ENCODE peak calls at places on chromosomes 13 and 19, in nine cellular contexts. C is glutamatergic neuron, Q is kidney epithelial cell, L is IMR-90, F is Caco-2, S is progenitor cell of endocrine pancreas, A is left lung, J is H9, I is brain microvascular endothelial cell. T is an unnamed sample.

GRCh38 chr19:7483720-7484201 is 5.1 kb downstream of the PEX11G start:
- DNase-seq in C (no peak), Q (no peak), L (no peak), F (no peak), S (no peak), A (no peak), J (no peak), I (no peak), T (no peak)

GRCh38 chr19:45045671-45046353 is 7.0 kb downstream of the CLASRP start:
- DNase-seq in C (no peak), Q (no peak), L (no peak), F (peak), S (no peak), A (no peak), J (no peak), I (no peak), T (no peak)

GRCh38 chr19:40717880-40718773 is 1.2 kb downstream of the ITPKC start:
- DNase-seq in C (no peak), Q (no peak), L (peak), F (peak), S (no peak), A (no peak), J (peak), I (no peak), T (no peak)

GRCh38 chr13:26681036-26681435 is 79.5 kb downstream of the GPR12 start:
- DNase-seq in C (peak), Q (no peak), L (no peak), F (no peak), S (no peak), A (no peak), J (no peak), I (no peak), T (no peak)

GRCh38 chr13:111912991-111913781 is 153.8 kb upstream of the SOX1 start:
- DNase-seq in C (no peak), Q (no peak), L (no peak), F (no peak), S (peak), A (no peak), J (peak), I (no peak), T (no peak)

GRCh38 chr13:91078093-91078679 is 269.3 kb upstream of the MIR17HG start:
- DNase-seq in C (no peak), Q (no peak), L (no peak), F (no peak), S (no peak), A (no peak), J (no peak), I (no peak), T (no peak)

GRCh38 chr13:43107780-43108179 is 84.4 kb downstream of the DNAJC15 start:
- DNase-seq in C (no peak), Q (no peak), L (peak), F (no peak), S (no peak), A (no peak), J (no peak), I (no peak), T (no peak)

GRCh38 chr19:13102666-13103584 is at the start of gene LYL1:
- DNase-seq in C (peak), Q (no peak), L (no peak), F (peak), S (peak), A (peak), J (peak), I (no peak), T (peak)

GRCh38 chr13:60617863-60618733 is 221.1 kb downstream of the TDRD3 start:
- DNase-seq in C (no peak), Q (no peak), L (peak), F (no peak), S (no peak), A (no peak), J (peak), I (peak), T (no peak)

GRCh38 chr19:50551713-50552187 is 16.5 kb downstream of the LRRC4B start:
- DNase-seq in C (no peak), Q (no peak), L (no peak), F (no peak), S (no peak), A (no peak), J (no peak), I (no peak), T (no peak)

GRCh38 chr13:74452176-74452575 is 318.0 kb upstream of the KLF12 start:
- DNase-seq in C (no peak), Q (no peak), L (peak), F (no peak), S (no peak), A (no peak), J (no peak), I (peak), T (no peak)

GRCh38 chr19:56245062-56245740 is 27.3 kb upstream of the EDDM13 start:
- DNase-seq in C (no peak), Q (no peak), L (peak), F (no peak), S (no peak), A (no peak), J (no peak), I (no peak), T (no peak)

DNA sequence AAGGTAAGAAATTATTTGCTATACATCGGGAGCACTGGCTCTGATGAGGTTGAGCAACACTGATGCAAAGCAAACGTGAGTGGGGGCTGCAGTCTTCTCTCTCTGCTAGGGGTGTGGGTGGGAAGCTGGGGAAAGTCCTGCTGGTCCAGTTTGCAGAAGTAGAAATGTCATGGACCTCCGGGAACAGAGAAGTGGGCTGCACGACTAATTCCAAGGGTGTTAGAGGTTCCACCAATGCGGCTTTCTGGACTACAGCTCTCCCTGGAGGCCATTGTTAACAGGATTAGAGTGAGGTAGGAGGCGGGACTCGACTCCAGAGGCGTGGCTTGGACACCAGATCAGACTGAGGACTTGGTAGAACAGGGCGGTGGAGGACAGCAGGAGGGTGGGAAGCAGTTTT is 5.7 kb upstream of the FBXO27 start:
- DNase-seq in C (peak), Q (no peak), L (peak), F (peak), S (no peak), A (no peak), J (peak), I (peak), T (no peak)
- TF ChIP-seq CTCF in C (no peak), Q (peak), L (peak), F (no peak), S (peak), A (no peak), J (no peak), I (peak), T (no peak)

GRCh38 chr13:72651196-72651595 is 76.2 kb downstream of the MZT1 start:
- DNase-seq in C (no peak), Q (no peak), L (no peak), F (no peak), S (no peak), A (no peak), J (no peak), I (peak), T (no peak)
- TF ChIP-seq CTCF in C (peak), Q (peak), L (no peak), F (no peak), S (peak), A (no peak), J (peak), I (peak), T (no peak)

DNA sequence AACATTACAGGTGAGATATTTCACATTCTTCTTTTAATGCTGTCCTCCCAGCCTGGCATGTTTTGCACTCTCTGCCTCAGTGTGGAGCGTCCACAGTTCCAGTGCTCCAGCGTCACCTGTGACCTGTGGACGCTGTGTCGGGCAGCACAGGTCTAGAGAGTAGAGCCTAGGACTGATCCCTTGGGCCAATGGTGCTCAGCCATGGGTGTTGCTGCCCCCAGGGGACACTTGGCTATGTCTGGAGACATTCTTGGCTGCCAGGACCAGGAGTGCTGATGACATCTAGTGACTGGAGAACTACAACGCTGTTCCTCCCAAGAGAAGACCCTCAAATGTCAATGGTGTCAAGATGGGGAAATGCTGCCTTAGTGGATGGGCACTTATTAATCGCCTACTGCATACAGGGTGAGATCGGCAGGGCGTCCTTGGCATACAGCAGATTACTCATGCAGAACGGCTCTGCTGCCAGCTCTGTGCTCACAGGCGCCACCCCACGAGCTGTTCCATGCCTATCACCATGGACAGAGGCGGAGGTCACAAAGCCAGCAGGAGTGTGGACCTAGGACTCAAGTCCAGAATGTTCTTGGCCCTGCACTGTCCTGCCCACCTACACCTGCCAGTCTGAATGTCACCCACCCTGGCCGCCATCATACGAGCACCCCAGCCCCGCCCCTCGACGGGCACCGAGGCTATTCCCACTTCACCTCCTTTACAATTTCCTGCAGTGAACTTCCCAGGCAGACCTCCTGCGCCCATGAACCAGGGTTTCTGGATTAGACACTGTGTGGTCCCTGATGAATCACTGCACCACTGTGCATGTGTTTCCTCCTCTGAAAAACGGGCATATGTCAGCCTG is 13.9 kb upstream of the MADCAM1 start:
- DNase-seq in C (no peak), Q (no peak), L (no peak), F (no peak), S (no peak), A (no peak), J (no peak), I (no peak), T (no peak)
- TF ChIP-seq CTCF in C (no peak), Q (no peak), L (no peak), F (no peak), S (peak), A (no peak), J (peak), I (peak), T (no peak)

GRCh38 chr19:4206818-4207484 is 22.4 kb upstream of the EBI3 start:
- DNase-seq in C (no peak), Q (no peak), L (peak), F (no peak), S (no peak), A (no peak), J (no peak), I (no peak), T (no peak)
- TF ChIP-seq CTCF in C (no peak), Q (no peak), L (peak), F (no peak), S (no peak), A (no peak), J (peak), I (peak), T (no peak)

DNA sequence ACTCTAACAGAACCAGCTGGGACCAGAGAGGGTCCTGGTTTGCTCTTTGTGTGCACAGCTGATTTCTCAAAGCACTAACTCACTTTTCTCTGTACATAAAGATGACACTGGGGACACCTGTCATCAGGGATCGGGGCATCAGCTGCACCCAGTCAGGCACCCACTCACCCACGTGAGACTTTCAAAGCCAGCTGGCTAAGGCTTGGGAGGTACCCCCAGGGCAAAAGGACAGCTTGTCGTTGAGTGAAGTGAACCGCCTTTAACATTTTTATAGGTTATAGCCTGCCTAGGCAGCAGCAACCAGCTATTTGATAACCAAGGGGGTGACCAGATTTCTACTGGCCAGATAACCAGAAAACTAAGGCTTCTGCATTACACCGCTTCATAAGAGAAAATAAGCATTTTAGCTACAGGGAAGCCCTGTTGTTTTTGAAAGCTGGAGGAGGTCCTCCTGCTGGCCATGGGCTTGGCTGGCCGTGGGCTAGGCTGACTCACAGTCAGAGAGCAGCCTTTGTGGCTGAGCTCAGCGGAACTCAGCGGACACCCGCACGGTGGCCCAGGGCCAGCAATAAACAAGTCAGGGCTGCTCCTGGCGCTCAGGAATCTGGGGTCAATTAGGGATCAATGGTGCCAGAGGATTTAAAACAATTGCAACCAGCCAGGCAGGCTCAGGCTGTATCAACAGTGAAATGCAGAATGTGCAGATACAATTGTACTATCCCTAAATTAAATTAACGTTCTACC is 57.1 kb downstream of the ALOX5AP start:
- DNase-seq in C (peak), Q (peak), L (peak), F (peak), S (no peak), A (peak), J (peak), I (peak), T (no peak)
- TF ChIP-seq CTCF in C (no peak), Q (peak), L (peak), F (no peak), S (peak), A (no peak), J (no peak), I (peak), T (no peak)

GRCh38 chr19:522726-523125 is 8.8 kb upstream of the CDC34 start:
- DNase-seq in C (no peak), Q (no peak), L (no peak), F (no peak), S (no peak), A (no peak), J (no peak), I (no peak), T (no peak)

GRCh38 chr19:525857-526419 is 5.6 kb upstream of the CDC34 start:
- DNase-seq in C (no peak), Q (no peak), L (no peak), F (no peak), S (no peak), A (no peak), J (no peak), I (no peak), T (no peak)

GRCh38 chr19:530133-531008 is 1.2 kb upstream of the CDC34 start:
- DNase-seq in C (no peak), Q (no peak), L (no peak), F (no peak), S (no peak), A (no peak), J (no peak), I (no peak), T (no peak)

GRCh38 chr19:524062-524674 is 7.4 kb upstream of the CDC34 start:
- DNase-seq in C (peak), Q (no peak), L (peak), F (no peak), S (no peak), A (no peak), J (no peak), I (peak), T (no peak)

GRCh38 chr19:525029-525428 is 6.5 kb upstream of the CDC34 start:
- DNase-seq in C (no peak), Q (no peak), L (no peak), F (no peak), S (no peak), A (no peak), J (no peak), I (no peak), T (no peak)
- TF ChIP-seq CTCF in C (no peak), Q (no peak), L (no peak), F (no peak), S (no peak), A (no peak), J (no peak), I (no peak), T (no peak)

DNA sequence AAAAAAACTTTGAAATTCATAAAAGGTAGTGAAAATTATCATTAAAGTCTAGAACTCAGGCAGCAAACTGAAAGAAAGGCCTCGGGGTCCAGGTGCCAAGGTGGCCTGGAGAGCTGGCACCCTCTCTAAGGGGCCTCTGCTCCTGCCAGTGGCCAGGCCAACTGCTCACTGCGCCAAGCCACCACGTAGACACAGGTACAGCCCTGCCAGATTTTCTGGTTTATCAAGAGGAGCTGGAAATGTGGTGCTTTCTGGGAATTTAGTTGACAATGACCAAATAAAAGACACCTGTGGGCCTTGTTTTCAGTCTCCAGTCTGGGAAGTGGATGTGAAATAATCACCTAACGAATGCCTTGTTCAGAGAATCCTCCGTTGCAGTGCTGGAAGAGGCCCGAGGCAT is 22.8 kb downstream of the ZNF574 start:
- DNase-seq in C (no peak), Q (no peak), L (no peak), F (no peak), S (no peak), A (no peak), J (no peak), I (no peak), T (no peak)
- TF ChIP-seq CTCF in C (no peak), Q (no peak), L (no peak), F (no peak), S (no peak), A (no peak), J (no peak), I (no peak), T (no peak)

GRCh38 chr19:18306209-18306902 is 16.5 kb downstream of the LSM4 start:
- DNase-seq in C (no peak), Q (no peak), L (no peak), F (no peak), S (no peak), A (no peak), J (no peak), I (no peak), T (no peak)

GRCh38 chr19:18304496-18305312 is 18.2 kb downstream of the LSM4 start:
- DNase-seq in C (peak), Q (no peak), L (peak), F (peak), S (no peak), A (peak), J (peak), I (peak), T (peak)

GRCh38 chr19:18308051-18308947 is 14.6 kb downstream of the LSM4 start:
- DNase-seq in C (no peak), Q (no peak), L (no peak), F (no peak), S (no peak), A (no peak), J (no peak), I (no peak), T (no peak)

GRCh38 chr19:18308948-18309325 is 13.9 kb downstream of the LSM4 start:
- DNase-seq in C (no peak), Q (no peak), L (no peak), F (no peak), S (no peak), A (no peak), J (no peak), I (no peak), T (no peak)

DNA sequence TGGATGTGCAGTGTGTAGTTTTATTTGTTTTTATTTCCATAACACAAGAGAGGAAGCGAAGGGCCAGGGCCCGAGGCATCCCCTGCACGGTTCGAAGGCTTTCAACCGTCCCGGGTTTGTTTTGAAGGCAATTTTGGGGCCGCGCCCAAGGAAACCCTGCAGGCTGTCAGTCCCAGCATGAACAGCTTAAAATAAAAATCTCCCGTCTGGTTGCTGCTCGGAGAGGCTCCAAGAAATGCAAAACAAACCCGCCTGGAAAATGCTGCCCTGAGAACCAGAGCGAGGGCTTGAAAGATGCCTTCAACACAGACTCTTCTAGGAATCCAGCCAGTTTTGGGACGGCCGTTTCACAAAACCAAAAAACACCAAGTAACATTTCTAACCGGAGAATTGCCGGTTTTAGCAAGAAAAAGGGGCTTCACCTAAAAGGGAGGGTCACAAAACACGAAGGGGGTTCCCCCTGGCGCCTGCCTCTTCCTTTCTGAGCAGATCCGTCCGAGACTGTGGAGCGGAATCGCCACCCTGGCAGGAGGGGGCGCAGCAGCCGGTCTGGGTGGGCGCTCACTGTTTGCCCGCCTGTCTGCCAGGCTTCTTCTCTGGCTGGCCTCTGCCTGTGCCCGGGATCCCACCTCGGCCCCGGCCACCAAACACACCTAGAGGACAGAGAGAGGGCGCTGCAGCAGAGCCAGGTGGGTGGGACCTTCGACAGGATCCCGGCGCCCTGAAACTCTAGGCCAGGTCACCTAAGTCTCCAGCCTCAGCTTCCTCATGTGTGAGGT is 15.8 kb downstream of the LSM4 start:
- DNase-seq in C (no peak), Q (no peak), L (no peak), F (no peak), S (no peak), A (no peak), J (no peak), I (no peak), T (no peak)
- TF ChIP-seq CTCF in C (no peak), Q (no peak), L (no peak), F (no peak), S (no peak), A (no peak), J (no peak), I (no peak), T (no peak)

T was measured in activated B cell treated with CpG ODN at 0.5 μM for 24 hours.